ENCODE peak calls at places on chromosomes 16 and 17, in five cellular contexts. One of them, this sample, is unnamed.
A peak's percentile ranks its signal among the peaks of the same experiment; 100 is the strongest.

GRCh38 chr16:26715969-26716368 is 350.8 kb upstream of the C16orf82 start:
- DNase-seq in activated CD4-positive, alpha-beta T cell treated with anti-CD3 and anti-CD28 coated beads for 24 hours: no peak
- DNase-seq in Daoy: no peak
- DNase-seq in ELR: no peak
- DNase-seq in GM23248: no peak
- DNase-seq in this sample: no peak

GRCh38 chr17:41271858-41272257 is 3.6 kb upstream of the KRTAP9-7 start:
- DNase-seq in GM23248: no peak
- DNase-seq in Daoy: no peak
- DNase-seq in activated CD4-positive, alpha-beta T cell treated with anti-CD3 and anti-CD28 coated beads for 24 hours: no peak
- DNase-seq in ELR: no peak
- DNase-seq in this sample: no peak

GRCh38 chr16:88375236-88376052 is 7.3 kb upstream of the ZNF469 start:
- DNase-seq in GM23248: no peak
- DNase-seq in ELR: no peak
- DNase-seq in activated CD4-positive, alpha-beta T cell treated with anti-CD3 and anti-CD28 coated beads for 24 hours: no peak
- DNase-seq in Daoy: no peak
- DNase-seq in this sample: no peak

GRCh38 chr16:4048481-4048880 is 67.8 kb downstream of the ADCY9 start:
- DNase-seq in activated CD4-positive, alpha-beta T cell treated with anti-CD3 and anti-CD28 coated beads for 24 hours: no peak
- DNase-seq in Daoy: no peak
- DNase-seq in GM23248: no peak
- DNase-seq in ELR: no peak
- DNase-seq in this sample: no peak

GRCh38 chr17:82126479-82127314 is 28.7 kb upstream of the FASN start:
- DNase-seq in GM23248: no peak
- DNase-seq in ELR: no peak
- DNase-seq in Daoy: no peak
- DNase-seq in activated CD4-positive, alpha-beta T cell treated with anti-CD3 and anti-CD28 coated beads for 24 hours: peak; percentile 46
- DNase-seq in this sample: no peak

GRCh38 chr17:50258647-50259483 is 15.4 kb upstream of the TMEM92 start:
- DNase-seq in Daoy: no peak
- DNase-seq in activated CD4-positive, alpha-beta T cell treated with anti-CD3 and anti-CD28 coated beads for 24 hours: no peak
- DNase-seq in GM23248: peak; percentile 92
- DNase-seq in ELR: no peak
- DNase-seq in this sample: no peak

GRCh38 chr17:58307468-58308172 is 21.0 kb downstream of the TSPOAP1 start:
- DNase-seq in activated CD4-positive, alpha-beta T cell treated with anti-CD3 and anti-CD28 coated beads for 24 hours: no peak
- DNase-seq in ELR: no peak
- DNase-seq in GM23248: no peak
- DNase-seq in Daoy: no peak
- DNase-seq in this sample: no peak

GRCh38 chr16:53282975-53283946 is 151.0 kb upstream of the RBL2 start:
- DNase-seq in GM23248: peak; percentile 74
- DNase-seq in Daoy: peak; percentile 11
- DNase-seq in ELR: peak; percentile 69
- DNase-seq in activated CD4-positive, alpha-beta T cell treated with anti-CD3 and anti-CD28 coated beads for 24 hours: no peak
- DNase-seq in this sample: no peak

GRCh38 chr17:37824534-37825485 is 80.0 kb upstream of the HNF1B start:
- DNase-seq in ELR: peak; percentile 92
- DNase-seq in Daoy: peak; percentile 88
- DNase-seq in GM23248: peak; percentile 67
- DNase-seq in activated CD4-positive, alpha-beta T cell treated with anti-CD3 and anti-CD28 coated beads for 24 hours: no peak
- DNase-seq in this sample: no peak

GRCh38 chr17:76356803-76357456 is 3.2 kb upstream of the PRPSAP1 start:
- DNase-seq in ELR: no peak
- DNase-seq in activated CD4-positive, alpha-beta T cell treated with anti-CD3 and anti-CD28 coated beads for 24 hours: no peak
- DNase-seq in Daoy: no peak
- DNase-seq in GM23248: no peak
- DNase-seq in this sample: no peak

GRCh38 chr16:49436181-49436580 is 62.6 kb downstream of the C16orf78 start:
- DNase-seq in Daoy: no peak
- DNase-seq in activated CD4-positive, alpha-beta T cell treated with anti-CD3 and anti-CD28 coated beads for 24 hours: no peak
- DNase-seq in ELR: no peak
- DNase-seq in GM23248: no peak
- DNase-seq in this sample: no peak

GRCh38 chr16:21163576-21163975 is 5.1 kb downstream of the LDAF1 start:
- DNase-seq in ELR: peak; percentile 23
- DNase-seq in activated CD4-positive, alpha-beta T cell treated with anti-CD3 and anti-CD28 coated beads for 24 hours: no peak
- DNase-seq in Daoy: no peak
- DNase-seq in GM23248: peak; percentile 35
- DNase-seq in this sample: no peak

GRCh38 chr16:7025616-7026190 is 306.9 kb upstream of the RBFOX1 start:
- DNase-seq in Daoy: peak; percentile 51
- DNase-seq in ELR: peak; percentile 0
- DNase-seq in activated CD4-positive, alpha-beta T cell treated with anti-CD3 and anti-CD28 coated beads for 24 hours: peak; percentile 26
- DNase-seq in GM23248: peak; percentile 53
- DNase-seq in this sample: no peak

GRCh38 chr16:28503470-28504259 is 3.0 kb downstream of the IL27 start:
- DNase-seq in ELR: peak; percentile 28
- DNase-seq in GM23248: no peak
- DNase-seq in activated CD4-positive, alpha-beta T cell treated with anti-CD3 and anti-CD28 coated beads for 24 hours: no peak
- DNase-seq in Daoy: peak; percentile 45
- DNase-seq in this sample: no peak

GRCh38 chr16:87352818-87353217 is 30.8 kb downstream of the FBXO31 start:
- DNase-seq in GM23248: no peak
- DNase-seq in ELR: no peak
- DNase-seq in activated CD4-positive, alpha-beta T cell treated with anti-CD3 and anti-CD28 coated beads for 24 hours: no peak
- DNase-seq in Daoy: no peak
- DNase-seq in this sample: no peak

GRCh38 chr16:81902025-81902424 is 109.2 kb downstream of the SDR42E1 start:
- DNase-seq in activated CD4-positive, alpha-beta T cell treated with anti-CD3 and anti-CD28 coated beads for 24 hours: no peak
- DNase-seq in Daoy: no peak
- DNase-seq in GM23248: no peak
- DNase-seq in ELR: peak; percentile 33
- DNase-seq in this sample: no peak

GRCh38 chr17:77882481-77883212 is 75.9 kb upstream of the TNRC6C start:
- DNase-seq in ELR: peak; percentile 22
- DNase-seq in activated CD4-positive, alpha-beta T cell treated with anti-CD3 and anti-CD28 coated beads for 24 hours: peak; percentile 38
- DNase-seq in Daoy: peak; percentile 93
- DNase-seq in GM23248: peak; percentile 83
- DNase-seq in this sample: no peak

GRCh38 chr17:32590974-32591373 is 104.2 kb downstream of the CDK5R1 start:
- DNase-seq in ELR: no peak
- DNase-seq in activated CD4-positive, alpha-beta T cell treated with anti-CD3 and anti-CD28 coated beads for 24 hours: no peak
- DNase-seq in GM23248: no peak
- DNase-seq in Daoy: no peak
- DNase-seq in this sample: no peak

GRCh38 chr17:81391964-81392908 is 3.0 kb upstream of the BAHCC1 start:
- DNase-seq in ELR: no peak
- DNase-seq in Daoy: no peak
- DNase-seq in GM23248: peak; percentile 69
- DNase-seq in activated CD4-positive, alpha-beta T cell treated with anti-CD3 and anti-CD28 coated beads for 24 hours: no peak
- DNase-seq in this sample: no peak

GRCh38 chr16:1014771-1015495 is 33.4 kb downstream of the SOX8 start:
- DNase-seq in activated CD4-positive, alpha-beta T cell treated with anti-CD3 and anti-CD28 coated beads for 24 hours: no peak
- DNase-seq in Daoy: no peak
- DNase-seq in ELR: no peak
- DNase-seq in GM23248: no peak
- DNase-seq in this sample: no peak

GRCh38 chr17:34254146-34254545 is 939 bp upstream of the CCL2 start:
- DNase-seq in GM23248: peak; percentile 89
- DNase-seq in Daoy: peak; percentile 71
- DNase-seq in ELR: peak; percentile 31
- DNase-seq in activated CD4-positive, alpha-beta T cell treated with anti-CD3 and anti-CD28 coated beads for 24 hours: no peak
- DNase-seq in this sample: peak; percentile 73